ENCODE peak calls at places on chromosomes 7 and 10, in eight cellular contexts. D, X, B, Z, S, U, P and Q are unnamed samples.

GRCh38 chr10:13087986-13088618 is 11.9 kb upstream of the OPTN start:
- DNase-seq in S (peak), Z (no peak), D (peak), P (peak), U (no peak), X (no peak), B (no peak), Q (no peak)

GRCh38 chr10:73095479-73096021 is 1.1 kb downstream of the P4HA1 start:
- DNase-seq in D (no peak), U (peak), S (peak), Z (peak), P (peak), B (peak), X (peak), Q (peak)

GRCh38 chr10:19929466-19930140 is 113.4 kb downstream of the PLXDC2 start:
- DNase-seq in X (no peak), S (no peak), P (peak), U (no peak), D (no peak), B (no peak), Z (no peak), Q (no peak)

GRCh38 chr10:86225098-86225782 is 141.4 kb downstream of the GRID1 start:
- DNase-seq in U (no peak), S (peak), P (peak), Z (peak), X (no peak), B (no peak), D (peak), Q (peak)

GRCh38 chr7:14207154-14207553 is 217.7 kb upstream of the ETV1 start:
- DNase-seq in S (no peak), X (no peak), B (no peak), D (no peak), Z (no peak), U (peak), P (peak), Q (no peak)

GRCh38 chr10:77970869-77971803 is 44.6 kb upstream of the DLG5 start:
- DNase-seq in D (peak), X (peak), S (peak), Z (peak), U (peak), P (peak), B (peak), Q (peak)

GRCh38 chr10:49379596-49380410 is 16.1 kb downstream of the DRGX start:
- DNase-seq in B (no peak), S (peak), P (no peak), D (no peak), U (no peak), X (no peak), Z (no peak), Q (no peak)

GRCh38 chr10:9038146-9038714 is 983.7 kb downstream of the GATA3 start:
- DNase-seq in D (no peak), B (no peak), Z (no peak), S (no peak), X (no peak), U (no peak), P (peak), Q (no peak)

GRCh38 chr7:2100278-2101205 is 132.2 kb downstream of the MAD1L1 start:
- DNase-seq in U (peak), B (no peak), Z (no peak), P (no peak), D (no peak), X (no peak), S (no peak), Q (no peak)

GRCh38 chr7:17781491-17782215 is 158.6 kb downstream of the SNX13 start:
- DNase-seq in Z (no peak), U (no peak), X (no peak), S (no peak), B (no peak), D (peak), P (peak), Q (no peak)

GRCh38 chr10:121928528-121928884 is 675 bp upstream of the ATE1 start:
- DNase-seq in X (no peak), U (no peak), P (peak), D (no peak), S (no peak), B (no peak), Z (peak), Q (peak)

GRCh38 chr7:70238171-70238575 is 639.9 kb downstream of the AUTS2 start:
- DNase-seq in D (no peak), P (no peak), S (no peak), Z (peak), X (no peak), B (no peak), U (no peak), Q (no peak)

GRCh38 chr10:45383682-45384320 is 9.8 kb downstream of the ALOX5 start:
- DNase-seq in X (no peak), B (no peak), U (no peak), S (no peak), Z (no peak), D (no peak), P (no peak), Q (no peak)

GRCh38 chr7:79420464-79420863 is 33.0 kb downstream of the MAGI2 start:
- DNase-seq in B (no peak), X (no peak), U (no peak), S (no peak), Z (no peak), D (peak), P (peak), Q (no peak)

GRCh38 chr10:34280599-34281374 is 534.3 kb downstream of the PARD3 start:
- DNase-seq in P (peak), S (peak), X (no peak), B (no peak), Z (no peak), U (no peak), D (peak), Q (no peak)

GRCh38 chr10:79329529-79329928 is 17.7 kb upstream of the PPIF start:
- DNase-seq in P (no peak), S (no peak), D (no peak), B (no peak), Z (no peak), X (no peak), U (no peak), Q (no peak)

GRCh38 chr10:34786464-34786863 is 28.6 kb downstream of the PARD3 start:
- DNase-seq in Z (no peak), X (no peak), B (no peak), D (peak), P (peak), S (no peak), U (no peak), Q (no peak)

GRCh38 chr10:115879372-115879771 is 393.6 kb downstream of the GFRA1 start:
- DNase-seq in D (no peak), U (no peak), P (no peak), B (no peak), Z (peak), X (no peak), S (no peak), Q (no peak)

GRCh38 chr7:116540743-116541142 is 15.9 kb downstream of the CAV1 start:
- DNase-seq in U (no peak), X (no peak), Z (no peak), B (no peak), S (peak), P (no peak), D (no peak), Q (no peak)

GRCh38 chr10:71308985-71309384 is 10.1 kb upstream of the SLC29A3 start:
- DNase-seq in Z (no peak), X (no peak), S (no peak), B (no peak), D (no peak), P (peak), U (no peak), Q (no peak)

GRCh38 chr7:24722386-24723177 is 34.7 kb downstream of the GSDME start:
- DNase-seq in P (peak), U (no peak), Z (no peak), S (no peak), B (no peak), X (no peak), D (no peak), Q (no peak)

GRCh38 chr7:95986136-95986535 is 213.8 kb downstream of the DYNC1I1 start:
- DNase-seq in X (no peak), U (no peak), S (no peak), B (no peak), Z (no peak), P (no peak), D (no peak), Q (no peak)

GRCh38 chr7:140263277-140263676 is 86.5 kb upstream of the KDM7A start:
- DNase-seq in B (no peak), S (no peak), D (no peak), P (no peak), Z (no peak), U (peak), X (no peak), Q (no peak)

GRCh38 chr10:80686734-80687561 is 149.2 kb downstream of the SH2D4B start:
- DNase-seq in P (no peak), B (no peak), Z (no peak), X (no peak), U (no peak), D (no peak), S (no peak), Q (no peak)

GRCh38 chr10:22637491-22637890 is 76.9 kb downstream of the PIP4K2A start:
- DNase-seq in U (no peak), D (no peak), X (no peak), Z (no peak), S (no peak), P (no peak), B (no peak), Q (no peak)

GRCh38 chr7:20013551-20013950 is 203.6 kb downstream of the MACC1 start:
- DNase-seq in D (no peak), B (no peak), P (no peak), S (no peak), X (no peak), Z (no peak), U (no peak), Q (no peak)

GRCh38 chr7:105614341-105614840 is 33.1 kb upstream of the EFCAB10 start:
- DNase-seq in B (no peak), X (no peak), S (no peak), U (no peak), D (no peak), P (no peak), Z (no peak), Q (no peak)

GRCh38 chr7:12212051-12212485 is 974 bp downstream of the TMEM106B start:
- DNase-seq in P (peak), U (no peak), Z (no peak), S (no peak), D (no peak), X (no peak), B (no peak), Q (no peak)

GRCh38 chr7:47536705-47537611 is 45.0 kb downstream of the TNS3 start:
- DNase-seq in P (peak), B (peak), X (peak), U (no peak), S (no peak), Z (no peak), D (peak), Q (peak)

GRCh38 chr10:6074489-6075301 is 12.5 kb upstream of the IL2RA start:
- DNase-seq in S (no peak), D (no peak), X (no peak), U (no peak), Z (no peak), B (no peak), P (peak), Q (no peak)

GRCh38 chr10:19702215-19702614 is 114.0 kb upstream of the PLXDC2 start:
- DNase-seq in X (no peak), U (no peak), Z (no peak), D (no peak), B (no peak), P (peak), S (no peak), Q (no peak)

GRCh38 chr7:130669051-130669700 is 628 bp upstream of the COPG2 start:
- DNase-seq in U (no peak), D (no peak), B (no peak), P (no peak), X (no peak), Z (no peak), S (no peak), Q (no peak)

GRCh38 chr10:59709472-59710125 is at the start of gene SLC16A9:
- DNase-seq in B (peak), S (peak), U (peak), D (no peak), X (no peak), Z (peak), P (peak), Q (peak)

GRCh38 chr7:1422512-1423265 is 36.6 kb downstream of the MICALL2 start:
- DNase-seq in X (no peak), U (no peak), P (no peak), B (no peak), S (no peak), Z (no peak), D (no peak), Q (no peak)

GRCh38 chr10:103668351-103669242 is 175.1 kb downstream of the NEURL1 start:
- DNase-seq in X (peak), S (no peak), B (no peak), Z (no peak), D (no peak), U (peak), P (peak), Q (peak)

GRCh38 chr7:30134523-30135270 is at the start of gene MTURN:
- DNase-seq in X (peak), U (peak), S (peak), D (no peak), B (peak), Z (peak), P (peak), Q (peak)

GRCh38 chr10:79449181-79450146 is 4.0 kb upstream of the ZCCHC24 start:
- DNase-seq in X (no peak), B (no peak), U (peak), Z (no peak), D (no peak), P (no peak), S (no peak), Q (no peak)

GRCh38 chr7:55308186-55308929 is 56.8 kb upstream of the LANCL2 start:
- DNase-seq in X (no peak), Z (no peak), B (no peak), S (no peak), U (no peak), D (peak), P (peak), Q (no peak)

GRCh38 chr10:11489591-11489990 is 121.9 kb downstream of the USP6NL start:
- DNase-seq in S (no peak), D (no peak), B (no peak), X (no peak), U (no peak), P (no peak), Z (no peak), Q (no peak)

GRCh38 chr10:50997461-50997860 is 76.8 kb upstream of the PRKG1 start:
- DNase-seq in Z (no peak), B (no peak), P (no peak), X (no peak), U (no peak), S (no peak), D (no peak), Q (no peak)
- H3K4me3 ChIP-seq in Z (no peak), B (no peak), P (no peak), X (no peak), U (no peak), S (no peak), D (no peak), Q (no peak)

GRCh38 chr10:94315975-94316464 is 46.7 kb downstream of the NOC3L start:
- DNase-seq in D (peak), B (no peak), U (no peak), Z (no peak), P (peak), S (no peak), X (no peak), Q (no peak)
- H3K4me3 ChIP-seq in D (no peak), B (no peak), U (no peak), Z (no peak), P (no peak), S (no peak), X (no peak), Q (no peak)

GRCh38 chr7:82755705-82756551 is 312.4 kb upstream of the CACNA2D1 start:
- DNase-seq in S (no peak), B (no peak), D (peak), P (peak), X (no peak), U (no peak), Z (no peak), Q (no peak)

GRCh38 chr7:82762880-82763279 is 319.3 kb upstream of the CACNA2D1 start:
- DNase-seq in U (no peak), P (no peak), S (no peak), B (no peak), Z (no peak), X (no peak), D (no peak), Q (no peak)

GRCh38 chr7:82760831-82761230 is 317.3 kb upstream of the CACNA2D1 start:
- DNase-seq in P (no peak), Z (no peak), S (no peak), D (no peak), X (no peak), U (no peak), B (no peak), Q (no peak)

GRCh38 chr7:82760092-82760491 is 316.5 kb upstream of the CACNA2D1 start:
- DNase-seq in D (no peak), Z (no peak), U (no peak), S (no peak), X (no peak), P (no peak), B (no peak), Q (no peak)
- H3K4me3 ChIP-seq in D (no peak), Z (no peak), U (no peak), S (no peak), X (no peak), P (no peak), B (no peak), Q (no peak)

DNA sequence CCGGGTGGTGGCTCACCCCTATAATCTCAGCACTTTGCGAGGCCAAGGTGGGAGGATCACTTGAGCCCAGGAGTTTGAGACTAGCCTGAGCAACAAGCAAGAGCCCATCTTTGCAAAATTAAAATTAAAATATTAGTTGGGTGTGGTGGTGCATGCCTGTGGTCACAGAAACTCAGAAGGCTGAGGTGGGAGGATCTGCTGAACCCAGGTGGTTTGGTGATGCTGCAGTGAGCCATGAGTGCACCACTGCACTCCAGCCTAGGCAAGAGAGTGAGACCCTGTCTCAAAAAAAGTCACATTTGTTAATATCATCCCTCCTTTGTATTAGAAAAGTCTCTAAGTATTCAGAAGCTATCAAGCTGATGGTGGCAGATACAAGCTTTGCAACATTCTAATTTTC is 317.5 kb downstream of the ANKRD30A start:
- DNase-seq in Z (no peak), D (no peak), S (no peak), P (no peak), X (no peak), U (no peak), B (no peak), Q (no peak)
- H3K4me3 ChIP-seq in Z (no peak), D (no peak), S (no peak), P (no peak), X (no peak), U (no peak), B (no peak), Q (no peak)

DNA sequence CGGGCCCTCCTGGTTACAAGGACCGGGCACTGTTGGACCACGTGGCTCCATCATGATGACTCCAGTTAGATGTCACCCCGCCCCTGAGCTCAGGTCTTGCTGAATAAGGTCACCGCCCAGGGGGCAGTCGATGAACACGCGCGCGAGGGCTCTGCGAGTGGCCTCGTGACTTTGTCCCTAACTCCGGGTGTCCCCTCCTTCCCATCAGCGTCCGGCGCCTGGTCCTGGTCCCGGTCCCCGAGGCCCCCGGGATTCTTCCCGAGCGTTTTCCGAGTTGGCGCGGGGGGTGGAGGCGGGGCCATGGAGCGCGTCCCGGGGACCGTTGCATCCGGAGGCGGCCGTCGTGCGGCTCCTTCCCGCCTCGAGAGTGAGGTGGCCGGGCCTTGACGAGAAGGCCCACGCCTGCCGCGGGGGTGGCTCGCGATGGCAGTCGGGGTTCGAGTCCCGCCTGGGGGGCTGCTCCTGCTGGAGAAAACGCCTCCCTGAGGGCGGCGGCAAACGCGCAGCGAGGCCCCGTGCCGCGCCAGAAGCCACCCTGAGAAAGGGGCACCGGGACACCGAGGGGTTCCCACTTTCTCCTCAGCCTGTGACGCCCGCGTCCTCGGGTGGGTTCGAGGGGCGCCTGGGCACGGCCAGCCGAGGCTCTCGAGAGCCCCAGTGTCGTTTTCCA is 569 bp upstream of the NPTX2 start:
- DNase-seq in B (no peak), S (no peak), U (no peak), D (no peak), X (no peak), Z (no peak), P (no peak), Q (peak)
- H3K4me3 ChIP-seq in B (no peak), S (no peak), U (no peak), D (no peak), X (peak), Z (no peak), P (no peak), Q (peak)

GRCh38 chr7:27176962-27177794 is 3.1 kb upstream of the HOXA10 start:
- DNase-seq in P (no peak), S (no peak), Z (no peak), B (peak), U (peak), X (peak), D (no peak), Q (no peak)
- H3K4me3 ChIP-seq in P (no peak), S (no peak), Z (no peak), B (no peak), U (no peak), X (no peak), D (peak), Q (peak)

DNA sequence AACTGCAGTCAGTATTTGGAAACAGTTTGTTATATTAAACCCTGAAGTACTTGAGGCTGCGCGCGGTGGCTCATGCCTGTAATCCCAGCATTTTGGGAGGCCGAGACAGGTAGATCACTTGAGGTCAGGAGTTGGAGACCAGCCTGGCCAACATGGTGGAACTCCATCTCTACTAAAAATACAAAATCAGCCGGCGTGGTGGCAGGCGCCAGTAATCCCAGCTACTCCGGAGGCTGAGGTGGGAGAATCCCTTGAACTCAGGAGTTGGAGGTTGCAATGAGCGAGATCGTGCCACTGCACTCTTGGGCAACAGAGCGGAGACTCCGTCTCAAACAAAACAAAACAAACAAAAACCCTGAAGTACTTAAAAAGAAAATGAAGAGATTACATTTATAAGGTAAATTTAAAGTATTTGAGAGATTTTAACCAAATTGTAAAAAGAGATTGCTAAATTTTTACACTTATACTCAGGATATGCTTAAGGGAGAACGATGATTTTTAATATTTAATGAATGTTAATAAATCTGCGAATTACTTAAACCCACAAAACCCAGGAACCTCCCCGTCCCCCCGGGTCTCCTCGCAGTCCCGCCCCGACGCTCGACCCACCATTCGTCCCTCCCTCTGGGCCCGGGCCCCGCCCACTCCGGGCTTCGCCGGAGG is 425 bp upstream of the MTG1 start:
- DNase-seq in U (peak), P (no peak), D (no peak), S (no peak), B (peak), X (no peak), Z (no peak), Q (no peak)
- H3K4me3 ChIP-seq in U (peak), P (peak), D (peak), S (peak), B (no peak), X (peak), Z (peak), Q (peak)

GRCh38 chr10:28993056-28993455 is 295.8 kb upstream of the LYZL1 start:
- DNase-seq in Z (no peak), X (no peak), U (no peak), P (no peak), D (no peak), B (no peak), S (no peak), Q (no peak)
- H3K4me3 ChIP-seq in Z (no peak), X (no peak), U (no peak), P (no peak), D (no peak), B (no peak), S (no peak), Q (no peak)

GRCh38 chr10:84308481-84309304 is 19.7 kb upstream of the CCSER2 start:
- DNase-seq in X (no peak), B (no peak), U (peak), D (no peak), S (no peak), P (peak), Z (no peak), Q (peak)
- H3K4me3 ChIP-seq in X (no peak), B (no peak), U (no peak), D (no peak), S (no peak), P (no peak), Z (no peak), Q (peak)